ENCODE peak calls at places on chromosome 10, in five cellular contexts. D is upper lobe of right lung; C is neural progenitor cell; X is fibroblast of lung; B is CD4-positive, CD25-positive, alpha-beta regulatory T cell. O is an unnamed sample.

GRCh38 chr10:132477066-132477397 is 60.6 kb upstream of the INPP5A start:
- DNase-seq in D (peak; percentile 45), C (no peak), X (no peak), B (no peak), O (no peak)

GRCh38 chr10:2731940-2732339 is 335.4 kb upstream of the PFKP start:
- DNase-seq in D (no peak), C (no peak), X (no peak), B (no peak), O (no peak)

GRCh38 chr10:44752451-44753441 is 158.4 kb upstream of the TMEM72 start:
- DNase-seq in D (no peak), C (no peak), X (peak; percentile 92), B (no peak), O (no peak)

GRCh38 chr10:9734218-9734617 is 1283.5 kb upstream of the CELF2 start:
- DNase-seq in D (no peak), C (no peak), X (no peak), B (no peak), O (no peak)

GRCh38 chr10:129759214-129760002 is 204.7 kb downstream of the EBF3 start:
- DNase-seq in D (no peak), C (no peak), X (no peak), B (no peak), O (peak; percentile 5)

GRCh38 chr10:38008006-38008405 is 2.5 kb upstream of the ZNF33A start:
- DNase-seq in D (no peak), C (no peak), X (no peak), B (no peak), O (no peak)

GRCh38 chr10:1034758-1035157 is 9.1 kb upstream of the IDI2 start:
- DNase-seq in D (no peak), C (no peak), X (no peak), B (no peak), O (no peak)

GRCh38 chr10:13969118-13969791 is 361.5 kb downstream of the FRMD4A start:
- DNase-seq in D (no peak), C (no peak), X (no peak), B (no peak), O (no peak)

GRCh38 chr10:3785849-3786290 is 861 bp upstream of the KLF6 start:
- DNase-seq in D (no peak), C (peak; percentile 55), X (peak; percentile 68), B (no peak), O (peak; percentile 45)

GRCh38 chr10:89518876-89519842 is 16.2 kb downstream of the SLC16A12 start:
- DNase-seq in D (no peak), C (no peak), X (peak; percentile 54), B (no peak), O (no peak)

GRCh38 chr10:30984563-30985328 is 46.9 kb downstream of the ZNF438 start:
- DNase-seq in D (no peak), C (no peak), X (peak; percentile 65), B (no peak), O (no peak)

GRCh38 chr10:74891048-74891447 is 64.6 kb downstream of the KAT6B start:
- DNase-seq in D (no peak), C (no peak), X (no peak), B (no peak), O (no peak)

GRCh38 chr10:119643306-119644214 is 7.6 kb upstream of the BAG3 start:
- DNase-seq in D (no peak), C (no peak), X (peak; percentile 50), B (no peak), O (no peak)

GRCh38 chr10:28250782-28251181 is 52.1 kb downstream of the MPP7 start:
- DNase-seq in D (no peak), C (no peak), X (peak; percentile 59), B (peak; percentile 39), O (no peak)

GRCh38 chr10:18666810-18667209 is 7.6 kb downstream of the ARL5B start:
- DNase-seq in D (no peak), C (no peak), X (peak; percentile 83), B (no peak), O (no peak)

GRCh38 chr10:98361131-98361633 is 53.8 kb downstream of the PYROXD2 start:
- DNase-seq in D (peak; percentile 78), C (peak; percentile 56), X (peak; percentile 98), B (peak; percentile 9), O (no peak)

GRCh38 chr10:128643658-128644057 is 517.4 kb upstream of the MKI67 start:
- DNase-seq in D (no peak), C (no peak), X (no peak), B (no peak), O (no peak)

DNA sequence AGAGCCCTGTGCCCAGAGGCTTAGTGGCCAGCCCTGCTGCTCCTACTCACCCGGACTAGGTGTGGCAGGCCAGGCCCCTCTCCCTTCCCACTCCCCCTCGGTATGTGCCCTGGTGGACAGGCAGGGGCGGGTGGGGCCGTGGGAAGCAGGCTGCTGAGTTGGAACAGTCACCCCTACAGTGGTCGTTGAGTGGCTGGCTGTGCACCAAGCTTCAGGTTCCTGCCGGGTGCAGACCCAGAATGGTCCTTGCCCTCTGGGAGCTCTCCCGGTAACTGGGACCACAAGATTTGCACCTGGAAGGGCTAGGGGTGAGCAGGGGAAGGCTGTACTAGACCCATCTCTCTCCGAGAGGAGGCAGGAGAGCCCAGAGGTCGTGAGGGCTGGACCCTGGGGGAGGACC is 68.6 kb downstream of the ZMIZ1 start:
- DNase-seq in D (no peak), C (no peak), X (no peak), B (no peak), O (peak; percentile 85)
- H3K4me1 ChIP-seq in D (peaks cover 70% of the 10 kb centered on the region), C (peaks cover 46% of the 10 kb centered on the region), X (peaks cover 55% of the 10 kb centered on the region), B (peaks cover 34% of the 10 kb centered on the region), O (peaks cover 52% of the 10 kb centered on the region)

DNA sequence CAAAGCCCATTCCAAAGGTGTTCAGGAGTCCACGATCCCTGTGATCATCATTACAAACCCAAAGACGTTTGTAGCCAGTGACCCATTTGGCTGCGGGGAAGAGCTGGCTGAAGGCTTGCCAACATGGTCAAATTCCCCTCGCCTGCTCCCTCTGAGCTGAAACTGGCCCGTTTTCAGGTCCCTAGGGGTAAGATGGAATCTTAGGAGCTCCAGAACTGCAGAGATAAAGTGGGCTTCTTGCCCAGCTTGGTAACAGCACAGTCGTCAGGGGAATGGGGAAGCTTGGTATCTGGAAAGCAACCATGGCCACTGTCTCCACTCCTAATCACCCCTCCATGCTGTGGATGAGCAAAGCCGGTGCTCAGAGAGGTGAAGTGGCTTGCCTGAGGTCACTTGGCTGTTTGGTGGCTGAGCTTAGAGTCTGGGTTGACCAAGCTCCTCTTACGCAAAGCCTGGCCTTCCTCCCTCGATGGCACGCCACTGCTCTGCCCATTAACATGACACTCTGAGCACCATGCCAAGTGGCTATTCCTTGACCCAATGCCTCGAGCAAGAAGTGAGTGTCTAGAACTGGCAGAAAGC is 155.5 kb downstream of the NEURL1 start:
- DNase-seq in D (no peak), C (no peak), X (peak; percentile 51), B (no peak), O (no peak)
- H3K4me1 ChIP-seq in D (peaks cover 61% of the 10 kb centered on the region), C (peaks cover 26% of the 10 kb centered on the region), X (peaks cover 59% of the 10 kb centered on the region), B (no peaks in the 10 kb centered on the region), O (no peaks in the 10 kb centered on the region)

GRCh38 chr10:103042908-103043307 is 124.8 kb downstream of the CNNM2 start:
- DNase-seq in D (no peak), C (no peak), X (no peak), B (no peak), O (no peak)

GRCh38 chr10:103041391-103041790 is 123.3 kb downstream of the CNNM2 start:
- DNase-seq in D (no peak), C (no peak), X (no peak), B (no peak), O (no peak)

GRCh38 chr10:103040424-103040823 is 122.3 kb downstream of the CNNM2 start:
- DNase-seq in D (no peak), C (no peak), X (no peak), B (no peak), O (no peak)

GRCh38 chr10:103042129-103042528 is 124.0 kb downstream of the CNNM2 start:
- DNase-seq in D (no peak), C (no peak), X (no peak), B (no peak), O (no peak)

DNA sequence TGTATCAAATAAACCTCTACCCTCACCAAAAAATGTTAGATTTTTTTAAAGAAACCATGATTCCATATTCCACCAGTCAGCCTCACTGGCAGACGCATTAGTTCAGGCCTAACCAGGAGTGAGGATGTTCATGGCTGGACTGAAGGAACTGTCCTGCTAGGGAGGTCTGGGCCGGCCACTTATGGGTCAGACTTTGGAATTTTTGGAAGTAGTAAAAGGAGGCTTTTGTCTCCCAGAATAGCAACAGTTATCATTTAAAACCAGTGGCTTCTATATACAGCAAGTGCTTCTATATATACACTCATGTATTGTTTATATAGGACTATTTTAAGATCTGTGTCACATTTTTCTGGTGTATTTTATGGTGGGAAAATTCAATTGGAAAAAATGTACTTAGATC is 120.5 kb downstream of the CNNM2 start:
- DNase-seq in D (no peak), C (no peak), X (no peak), B (no peak), O (no peak)
- H3K4me1 ChIP-seq in D (no peaks in the 10 kb centered on the region), C (peaks cover 19% of the 10 kb centered on the region), X (no peaks in the 10 kb centered on the region), B (no peaks in the 10 kb centered on the region), O (no peaks in the 10 kb centered on the region)

GRCh38 chr10:124669824-124670654 is 74.1 kb downstream of the FAM53B start:
- DNase-seq in D (no peak), C (no peak), X (no peak), B (no peak), O (no peak)
- H3K4me1 ChIP-seq in D (peaks cover 75% of the 10 kb centered on the region), C (peaks cover 58% of the 10 kb centered on the region), X (no peaks in the 10 kb centered on the region), B (peaks cover 77% of the 10 kb centered on the region), O (peaks cover 9% of the 10 kb centered on the region)

GRCh38 chr10:114347191-114347739 is 57.0 kb downstream of the AFAP1L2 start:
- DNase-seq in D (no peak), C (no peak), X (no peak), B (no peak), O (no peak)

GRCh38 chr10:114345701-114346100 is 58.6 kb downstream of the AFAP1L2 start:
- DNase-seq in D (no peak), C (no peak), X (no peak), B (no peak), O (no peak)

GRCh38 chr10:114346176-114347031 is 57.9 kb downstream of the AFAP1L2 start:
- DNase-seq in D (no peak), C (no peak), X (no peak), B (no peak), O (no peak)

GRCh38 chr10:114349505-114350211 is 54.6 kb downstream of the AFAP1L2 start:
- DNase-seq in D (no peak), C (peak; percentile 34), X (no peak), B (no peak), O (no peak)

GRCh38 chr10:114347791-114348190 is 56.5 kb downstream of the AFAP1L2 start:
- DNase-seq in D (no peak), C (no peak), X (no peak), B (no peak), O (no peak)
- H3K4me1 ChIP-seq in D (no peaks in the 10 kb centered on the region), C (peaks cover 47% of the 10 kb centered on the region), X (peaks cover 4% of the 10 kb centered on the region), B (no peaks in the 10 kb centered on the region), O (no peaks in the 10 kb centered on the region)

GRCh38 chr10:71970331-71970730 is 6.1 kb downstream of the CHST3 start:
- DNase-seq in D (peak; percentile 66), C (peak; percentile 78), X (no peak), B (no peak), O (no peak)
- H3K4me1 ChIP-seq in D (peaks cover 11% of the 10 kb centered on the region), C (peaks cover 11% of the 10 kb centered on the region), X (peaks cover 33% of the 10 kb centered on the region), B (no peaks in the 10 kb centered on the region), O (no peaks in the 10 kb centered on the region)

GRCh38 chr10:85925201-85925750 is 441.3 kb downstream of the GRID1 start:
- DNase-seq in D (no peak), C (no peak), X (no peak), B (no peak), O (no peak)
- H3K4me1 ChIP-seq in D (no peaks in the 10 kb centered on the region), C (no peaks in the 10 kb centered on the region), X (no peaks in the 10 kb centered on the region), B (no peaks in the 10 kb centered on the region), O (no peaks in the 10 kb centered on the region)